ENCODE peak calls at places on chromosomes 13 and 19, in four cellular contexts. R is activated T-cell treated with anti-CD3 and anti-CD28 coated beads for 1 hour, J is IMR-90, N is iPS-NIHi11. D is an unnamed sample.

GRCh38 chr13:59422646-59423045 is 741.1 kb downstream of the DIAPH3 start:
- DNase-seq in J (peak), R (no peak), N (no peak), D (peak)

GRCh38 chr13:23822252-23822824 is 66.9 kb downstream of the MIPEP start:
- DNase-seq in R (no peak), N (no peak), J (no peak), D (no peak)

GRCh38 chr19:43464089-43464775 is 1.2 kb downstream of the LYPD3 start:
- DNase-seq in R (peak), J (no peak), N (peak), D (no peak)

GRCh38 chr13:71610876-71611275 is 256.1 kb downstream of the DACH1 start:
- DNase-seq in R (no peak), N (no peak), J (no peak), D (no peak)

GRCh38 chr13:21297452-21297851 is 121.0 kb downstream of the MRPL57 start:
- DNase-seq in R (no peak), J (no peak), N (no peak), D (no peak)

GRCh38 chr19:19721896-19722295 is 11.0 kb downstream of the ZNF14 start:
- DNase-seq in R (no peak), J (no peak), N (no peak), D (no peak)

GRCh38 chr13:72384879-72385278 is 342.6 kb downstream of the MZT1 start:
- DNase-seq in R (no peak), J (peak), N (no peak), D (no peak)

GRCh38 chr19:37803250-37803854 is 24.0 kb upstream of the ZNF573 start:
- DNase-seq in R (no peak), N (no peak), J (no peak), D (no peak)

GRCh38 chr13:50594276-50594970 is 249.1 kb downstream of the DLEU7 start:
- DNase-seq in R (no peak), N (peak), J (no peak), D (peak)

D was measured in ELF-1.